ENCODE peak calls at places on chromosomes 5 and 9, in six cellular contexts. S, Q, U, P, O and N are unnamed samples.
A peak's percentile ranks its signal among the peaks of the same experiment; 100 is the strongest.

GRCh38 chr5:134422791-134423365 is 11.2 kb upstream of the CDKN2AIPNL start:
- DNase-seq in S (no peak), Q (no peak), U (no peak), P (no peak), O (no peak), N (no peak)

GRCh38 chr9:3960661-3961144 is 339.2 kb downstream of the GLIS3 start:
- DNase-seq in S (no peak), Q (no peak), U (no peak), P (no peak), O (no peak), N (no peak)

GRCh38 chr5:131229623-131230022 is 34.2 kb upstream of the CDC42SE2 start:
- DNase-seq in S (no peak), Q (no peak), U (no peak), P (no peak), O (no peak), N (no peak)

GRCh38 chr5:179337227-179338122 is 7.8 kb downstream of the ADAMTS2 start:
- DNase-seq in S (no peak), Q (no peak), U (no peak), P (no peak), O (no peak), N (no peak)

GRCh38 chr9:136354592-136355085 is 8.9 kb downstream of the DNLZ start:
- DNase-seq in S (no peak), Q (no peak), U (no peak), P (no peak), O (no peak), N (no peak)

GRCh38 chr5:160507181-160507811 is 85.6 kb downstream of the PTTG1 start:
- DNase-seq in S (no peak), Q (no peak), U (no peak), P (no peak), O (no peak), N (peak; percentile 27)

GRCh38 chr9:94867281-94867841 is 140.9 kb downstream of the AOPEP start:
- DNase-seq in S (peak; percentile 17), Q (peak; percentile 13), U (peak; percentile 45), P (no peak), O (peak; percentile 89), N (peak; percentile 37)

GRCh38 chr5:17203329-17204132 is 13.9 kb upstream of the BASP1 start:
- DNase-seq in S (peak; percentile 71), Q (no peak), U (peak; percentile 53), P (no peak), O (peak; percentile 41), N (peak; percentile 73)

GRCh38 chr9:127660886-127661285 is 45.9 kb upstream of the CFAP157 start:
- DNase-seq in S (no peak), Q (no peak), U (no peak), P (no peak), O (no peak), N (no peak)

GRCh38 chr9:82170079-82170662 is 181.6 kb downstream of the SPATA31D1 start:
- DNase-seq in S (no peak), Q (no peak), U (no peak), P (no peak), O (no peak), N (no peak)

GRCh38 chr9:109469646-109470358 is 28.3 kb downstream of the PTPN3 start:
- DNase-seq in S (peak; percentile 74), Q (peak; percentile 76), U (peak; percentile 61), P (peak; percentile 30), O (peak; percentile 63), N (no peak)
- TF ChIP-seq JUND in S (no peak), Q (no peak), U (no peak), P (no peak), O (no peak), N (no peak)

GRCh38 chr9:93575706-93576295 is 583 bp upstream of the PHF2 start:
- DNase-seq in S (peak; percentile 75), Q (peak; percentile 65), U (no peak), P (no peak), O (no peak), N (no peak)
- TF ChIP-seq JUND in S (no peak), Q (no peak), U (no peak), P (no peak), O (no peak), N (no peak)

GRCh38 chr5:149201121-149201637 is 59.9 kb downstream of the ABLIM3 start:
- DNase-seq in S (no peak), Q (peak; percentile 26), U (no peak), P (no peak), O (peak; percentile 12), N (no peak)

GRCh38 chr5:149206524-149207141 is 65.0 kb upstream of the AFAP1L1 start:
- DNase-seq in S (no peak), Q (peak; percentile 28), U (no peak), P (no peak), O (no peak), N (no peak)

GRCh38 chr5:149202910-149203451 is 61.7 kb downstream of the ABLIM3 start:
- DNase-seq in S (no peak), Q (no peak), U (no peak), P (no peak), O (no peak), N (no peak)

GRCh38 chr5:149205625-149206523 is 64.6 kb downstream of the ABLIM3 start:
- DNase-seq in S (no peak), Q (peak; percentile 26), U (no peak), P (no peak), O (no peak), N (peak; percentile 56)

GRCh38 chr5:149203896-149204544 is 62.7 kb downstream of the ABLIM3 start:
- DNase-seq in S (no peak), Q (no peak), U (no peak), P (no peak), O (no peak), N (no peak)
- TF ChIP-seq JUND in S (no peak), Q (no peak), U (peak; percentile 56), P (no peak), O (no peak), N (no peak)

DNA sequence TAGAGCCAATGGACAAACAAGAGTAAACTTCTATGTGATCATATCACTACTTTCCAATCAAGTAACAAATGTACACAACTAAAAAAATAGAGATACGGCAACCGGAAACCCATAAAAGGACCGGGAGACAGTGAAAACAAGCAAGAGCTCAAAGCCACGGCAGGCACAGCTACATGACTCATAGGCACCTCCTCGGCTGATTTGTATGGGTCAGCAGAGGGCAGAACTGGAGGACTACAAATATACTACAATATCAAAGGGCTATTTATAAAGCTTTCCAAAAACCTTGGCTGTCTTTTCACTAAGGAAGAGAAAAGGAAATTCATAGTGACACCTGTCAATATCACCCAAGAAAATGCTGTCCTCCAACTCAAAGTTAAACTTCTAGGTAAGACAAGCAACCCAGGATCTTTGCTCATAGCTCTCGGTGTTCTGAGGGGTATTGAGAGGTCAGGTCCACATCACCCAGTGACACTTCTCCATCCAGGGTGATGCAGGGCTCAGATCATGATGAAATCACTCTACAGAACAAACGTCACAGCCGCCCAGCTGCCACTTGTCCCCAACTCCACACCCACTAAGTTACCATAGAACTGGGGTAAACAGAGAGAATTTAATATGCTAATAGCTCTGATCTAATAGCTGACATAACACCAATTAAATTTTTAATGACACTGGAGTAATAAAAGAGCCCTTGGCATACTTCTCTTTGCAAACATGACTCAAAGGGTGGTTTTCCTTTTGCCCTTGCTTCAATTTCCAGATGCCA is 41.3 kb downstream of the PFDN1 start:
- DNase-seq in S (no peak), Q (no peak), U (peak; percentile 79), P (no peak), O (peak; percentile 85), N (peak; percentile 39)
- TF ChIP-seq JUND in S (peak; percentile 50), Q (no peak), U (peak; percentile 68), P (no peak), O (peak; percentile 45), N (no peak)

DNA sequence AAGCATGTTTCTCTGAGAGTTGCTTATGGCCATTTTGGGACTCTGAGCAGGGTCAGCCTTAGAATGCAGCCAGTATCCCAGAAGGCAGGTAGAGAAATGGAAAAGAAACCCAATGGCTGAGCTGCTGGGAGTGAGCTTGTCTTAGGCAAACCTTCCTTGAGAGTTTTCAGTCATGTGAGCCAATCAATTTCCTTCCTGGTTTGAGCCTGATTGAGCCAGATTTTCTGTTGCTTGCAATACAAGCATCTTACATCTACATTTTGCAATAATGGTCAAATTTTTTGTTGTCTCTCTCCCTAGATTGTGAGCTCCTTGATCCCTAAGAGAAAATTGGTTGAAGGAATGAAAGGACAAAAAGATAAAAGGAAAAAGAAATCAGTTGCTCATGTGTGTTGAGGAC is 155.3 kb downstream of the SNX18 start:
- DNase-seq in S (no peak), Q (no peak), U (no peak), P (no peak), O (no peak), N (no peak)
- TF ChIP-seq JUND in S (no peak), Q (no peak), U (no peak), P (no peak), O (no peak), N (no peak)

DNA sequence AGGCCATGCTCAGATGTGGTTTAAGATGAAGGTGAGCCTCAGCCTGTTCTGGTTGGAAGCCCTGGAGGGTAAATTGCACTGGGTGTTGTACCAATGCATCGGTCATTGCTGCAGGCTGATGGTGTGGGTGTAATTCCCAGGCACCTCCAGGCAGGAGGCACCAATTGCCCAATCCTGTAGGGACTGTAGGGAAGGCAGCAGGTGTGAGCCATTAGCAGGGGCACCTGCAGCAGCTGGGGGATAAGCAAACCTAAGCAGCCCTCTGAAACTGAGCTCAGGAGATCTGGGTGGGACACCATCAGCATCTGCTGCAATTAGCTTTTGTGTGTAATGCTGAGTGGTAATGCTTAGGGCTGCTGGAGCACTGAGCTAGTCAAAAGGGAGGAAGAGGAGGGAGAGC is 190.1 kb upstream of the TBC1D2 start:
- DNase-seq in S (no peak), Q (no peak), U (no peak), P (no peak), O (no peak), N (no peak)
- TF ChIP-seq JUND in S (no peak), Q (no peak), U (no peak), P (no peak), O (no peak), N (no peak)